ENCODE peak calls at places on chromosomes 6 and 20, in ten cellular contexts. D is OCI-LY7; T is hippocampal formation; O is PC-3; K is stimulated activated CD4-positive, alpha-beta T cell treated with anti-CD3 and anti-CD28 coated beads, Interleukin-1b, Interleukin-23, amount 100 ng/mL, for 24 hours; C is HEK293T; I is NCI-H1105 treated with DMSO at 0.1 percent for 48 hours; U is AG09319; Z is naive thymus-derived CD8-positive, alpha-beta T cell; W is activated naive CD4-positive, alpha-beta T cell treated with anti-CD3 and anti-CD28 coated beads, Interleukin-2, amount 10 ng/mL, durations not matched to agents 7 days and 5 days. H is an unnamed sample.

GRCh38 chr6:42694586-42694985 is 27.8 kb downstream of the PRPH2 start:
- DNase-seq in D (no peak), T (no peak), O (no peak), K (no peak), C (no peak), I (no peak), U (no peak), Z (no peak), W (no peak), H (no peak)

GRCh38 chr20:22805219-22805618 is 220.8 kb upstream of the FOXA2 start:
- DNase-seq in D (no peak), T (no peak), O (peak), K (no peak), C (no peak), I (no peak), U (peak), Z (no peak), W (no peak), H (no peak)

GRCh38 chr20:63617092-63617875 is 9.6 kb downstream of the GMEB2 start:
- DNase-seq in D (no peak), T (no peak), O (no peak), K (no peak), C (no peak), I (no peak), U (no peak), Z (no peak), W (no peak), H (no peak)

GRCh38 chr6:13535306-13535705 is 39.1 kb upstream of the SIRT5 start:
- DNase-seq in D (peak), T (no peak), O (peak), K (no peak), C (no peak), I (no peak), U (no peak), Z (no peak), W (no peak), H (no peak)

GRCh38 chr6:21840428-21840827 is 246.9 kb downstream of the SOX4 start:
- DNase-seq in D (no peak), T (no peak), O (peak), K (no peak), C (no peak), I (no peak), U (no peak), Z (no peak), W (no peak), H (no peak)

GRCh38 chr6:147255948-147256674 is 51.9 kb downstream of the STXBP5 start:
- DNase-seq in D (no peak), T (no peak), O (no peak), K (no peak), C (no peak), I (no peak), U (no peak), Z (peak), W (no peak), H (no peak)

GRCh38 chr20:19973920-19974620 is 43.1 kb upstream of the NAA20 start:
- DNase-seq in D (no peak), T (peak), O (peak), K (no peak), C (no peak), I (no peak), U (peak), Z (no peak), W (no peak), H (no peak)

GRCh38 chr6:136250686-136251008 is 536 bp upstream of the MTFR2 start:
- DNase-seq in D (no peak), T (no peak), O (no peak), K (no peak), C (no peak), I (no peak), U (no peak), Z (no peak), W (no peak), H (no peak)

GRCh38 chr6:74117113-74117512 is 421.1 kb downstream of the CD109 start:
- DNase-seq in D (no peak), T (no peak), O (no peak), K (no peak), C (no peak), I (no peak), U (no peak), Z (no peak), W (no peak), H (no peak)

GRCh38 chr20:21523398-21523868 is 9.6 kb upstream of the NKX2-2 start:
- DNase-seq in D (no peak), T (no peak), O (no peak), K (no peak), C (no peak), I (peak), U (no peak), Z (no peak), W (no peak), H (no peak)

GRCh38 chr6:1597924-1598323 is 11.8 kb upstream of the FOXC1 start:
- DNase-seq in D (no peak), T (no peak), O (peak), K (no peak), C (no peak), I (no peak), U (no peak), Z (no peak), W (no peak), H (no peak)

GRCh38 chr6:130810307-130811030 is 16.7 kb upstream of the SMLR1 start:
- DNase-seq in D (no peak), T (no peak), O (no peak), K (no peak), C (no peak), I (peak), U (no peak), Z (no peak), W (no peak), H (no peak)

GRCh38 chr6:152378154-152378553 is 259.0 kb downstream of the SYNE1 start:
- DNase-seq in D (no peak), T (no peak), O (peak), K (no peak), C (no peak), I (no peak), U (no peak), Z (no peak), W (no peak), H (no peak)

GRCh38 chr6:108635505-108636226 is 74.9 kb downstream of the FOXO3 start:
- DNase-seq in D (peak), T (no peak), O (no peak), K (no peak), C (no peak), I (no peak), U (no peak), Z (peak), W (peak), H (peak)

GRCh38 chr6:37696841-37697735 is 595 bp downstream of the MDGA1 start:
- DNase-seq in D (no peak), T (peak), O (no peak), K (peak), C (peak), I (peak), U (no peak), Z (peak), W (peak), H (peak)

GRCh38 chr6:169891421-169891820 is 140.0 kb downstream of the ERMARD start:
- DNase-seq in D (no peak), T (no peak), O (no peak), K (no peak), C (no peak), I (no peak), U (no peak), Z (no peak), W (no peak), H (no peak)

GRCh38 chr20:49278817-49279676 is 1.2 kb upstream of the ZNFX1 start:
- DNase-seq in D (peak), T (no peak), O (no peak), K (peak), C (no peak), I (peak), U (no peak), Z (no peak), W (peak), H (peak)

GRCh38 chr20:7113577-7114466 is 346.3 kb downstream of the BMP2 start:
- DNase-seq in D (peak), T (peak), O (peak), K (no peak), C (peak), I (peak), U (peak), Z (no peak), W (no peak), H (peak)

GRCh38 chr6:108736832-108737231 is 111.4 kb upstream of the ARMC2 start:
- DNase-seq in D (no peak), T (no peak), O (peak), K (no peak), C (no peak), I (no peak), U (no peak), Z (no peak), W (no peak), H (no peak)

GRCh38 chr20:57965441-57965840 is 255.6 kb upstream of the PMEPA1 start:
- DNase-seq in D (no peak), T (no peak), O (no peak), K (no peak), C (no peak), I (no peak), U (no peak), Z (no peak), W (no peak), H (no peak)

GRCh38 chr20:34583524-34583923 is 25.0 kb downstream of the MAP1LC3A start:
- DNase-seq in D (no peak), T (no peak), O (no peak), K (no peak), C (no peak), I (no peak), U (no peak), Z (no peak), W (no peak), H (no peak)

GRCh38 chr6:106966671-106967522 is 7.6 kb downstream of the CD24 start:
- DNase-seq in D (no peak), T (no peak), O (no peak), K (no peak), C (no peak), I (no peak), U (no peak), Z (no peak), W (no peak), H (no peak)